ENCODE peak calls at places on chromosomes 6 and 20, in five cellular contexts. Z is lower lobe of right lung, Y is mucosa of descending colon, W is fibroblast of pulmonary artery, O is stomach. A is an unnamed sample.

GRCh38 chr6:149440735-149441662 is 40.9 kb downstream of the SUMO4 start:
- DNase-seq in Z (no peak), Y (no peak), W (no peak), O (no peak), A (no peak)

GRCh38 chr20:20741067-20742045 is 28.9 kb upstream of the RALGAPA2 start:
- DNase-seq in Z (no peak), Y (no peak), W (no peak), O (peak; percentile 56), A (no peak)

GRCh38 chr6:45921703-45922270 is 93.9 kb downstream of the CLIC5 start:
- DNase-seq in Z (no peak), Y (no peak), W (no peak), O (no peak), A (peak; percentile 14)

GRCh38 chr6:134539865-134540323 is 222.0 kb upstream of the SGK1 start:
- DNase-seq in Z (no peak), Y (no peak), W (peak; percentile 74), O (no peak), A (peak; percentile 75)

GRCh38 chr6:23245559-23245958 is 676.2 kb downstream of the HDGFL1 start:
- DNase-seq in Z (no peak), Y (no peak), W (peak; percentile 6), O (no peak), A (peak; percentile 3)

GRCh38 chr20:58710481-58711265 is 18.1 kb downstream of the NPEPL1 start:
- DNase-seq in Z (no peak), Y (no peak), W (no peak), O (no peak), A (no peak)

GRCh38 chr6:33213166-33213988 is 5.1 kb downstream of the RING1 start:
- DNase-seq in Z (no peak), Y (no peak), W (peak; percentile 24), O (no peak), A (peak; percentile 42)

GRCh38 chr6:43070028-43070632 is 6.0 kb upstream of the PTK7 start:
- DNase-seq in Z (no peak), Y (no peak), W (peak; percentile 86), O (no peak), A (peak; percentile 88)

GRCh38 chr6:156776470-156776840 is 723 bp upstream of the ARID1B start:
- DNase-seq in Z (no peak), Y (peak; percentile 54), W (peak; percentile 58), O (no peak), A (peak; percentile 57)

GRCh38 chr6:46368137-46368536 is 123.1 kb downstream of the RCAN2 start:
- DNase-seq in Z (no peak), Y (no peak), W (no peak), O (no peak), A (no peak)

GRCh38 chr6:126905917-126906316 is 212.6 kb upstream of the RSPO3 start:
- DNase-seq in Z (no peak), Y (no peak), W (peak; percentile 24), O (no peak), A (peak; percentile 3)

GRCh38 chr6:135212020-135212806 is 31.1 kb downstream of the MYB start:
- DNase-seq in Z (no peak), Y (no peak), W (peak; percentile 18), O (no peak), A (no peak)

GRCh38 chr6:148231572-148231971 is 111.1 kb upstream of the SASH1 start:
- DNase-seq in Z (no peak), Y (no peak), W (peak; percentile 40), O (no peak), A (peak; percentile 80)

GRCh38 chr6:96058094-96058493 is 42.3 kb downstream of the FUT9 start:
- DNase-seq in Z (no peak), Y (no peak), W (no peak), O (no peak), A (no peak)

GRCh38 chr6:90217621-90218496 is 78.8 kb downstream of the BACH2 start:
- DNase-seq in Z (peak; percentile 66), Y (peak; percentile 45), W (no peak), O (peak; percentile 56), A (no peak)

GRCh38 chr6:80226156-80226555 is 119.7 kb downstream of the BCKDHB start:
- DNase-seq in Z (no peak), Y (no peak), W (no peak), O (no peak), A (no peak)

DNA sequence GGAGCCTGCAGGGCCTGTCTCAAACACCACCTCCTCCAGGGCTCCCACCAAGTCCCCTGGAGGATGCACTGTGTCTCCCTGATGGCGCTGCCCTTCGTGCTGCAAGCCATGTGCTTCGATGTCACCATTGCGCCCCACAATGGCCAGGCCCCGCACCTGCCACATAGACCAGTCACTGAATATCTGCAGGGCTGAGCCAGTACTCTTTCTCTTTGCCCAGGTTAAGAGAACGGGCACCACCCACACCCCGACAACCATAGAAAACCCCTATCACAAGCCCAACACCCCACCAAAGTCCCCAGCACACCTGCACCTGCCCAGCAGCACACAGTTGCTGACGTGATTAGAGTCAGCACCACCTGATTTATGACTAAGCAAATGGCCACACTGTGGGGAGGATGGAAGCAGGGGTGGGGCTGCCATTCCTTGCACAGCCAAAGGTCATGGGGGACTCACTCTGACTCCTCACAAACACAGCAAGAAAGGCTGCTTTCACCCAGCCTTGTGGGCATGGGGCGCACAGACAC is 104.3 kb downstream of the SLC23A2 start:
- DNase-seq in Z (no peak), Y (no peak), W (no peak), O (no peak), A (no peak)
- TF ChIP-seq CTCF in Z (no peak), Y (no peak), W (no peak), O (no peak), A (no peak)

DNA sequence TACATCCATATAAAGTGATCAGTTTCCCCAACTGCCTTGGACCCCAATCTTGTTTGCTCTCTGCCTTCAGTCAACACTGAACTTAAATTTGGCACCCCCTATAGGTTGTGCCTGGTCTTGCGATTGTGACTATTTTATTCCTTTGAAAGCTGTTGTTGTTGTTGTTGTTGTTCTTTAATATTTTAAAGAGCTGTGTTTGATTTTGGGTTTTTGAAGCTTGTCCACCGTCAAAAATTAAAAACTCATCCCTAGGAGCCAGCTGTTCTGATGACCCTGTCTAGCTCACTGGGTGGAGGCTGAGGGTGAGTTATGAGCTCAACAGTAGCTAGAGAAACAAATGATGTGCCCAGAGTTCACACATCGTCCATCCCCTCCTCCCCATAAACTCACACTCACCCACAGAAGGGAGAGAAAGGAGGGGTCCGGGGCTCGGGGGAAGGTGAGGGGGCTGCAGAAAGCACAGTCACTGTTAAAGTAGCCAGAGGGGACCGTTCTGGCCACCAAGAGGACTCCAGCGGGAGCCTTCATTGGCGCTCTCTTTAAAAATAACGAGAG is 4.0 kb downstream of the SIM1 start:
- DNase-seq in Z (no peak), Y (no peak), W (no peak), O (no peak), A (no peak)
- H3K4me3 ChIP-seq in Z (no peak overlapping the region), Y (no peak overlapping the region), W (no peak overlapping the region), O (no peak overlapping the region), A (no peak overlapping the region)

GRCh38 chr6:111154981-111155380 is 67.7 kb downstream of the SLC16A10 start:
- DNase-seq in Z (no peak), Y (no peak), W (no peak), O (no peak), A (no peak)
- TF ChIP-seq CTCF in Z (no peak), Y (no peak), W (no peak), O (no peak), A (no peak)

DNA sequence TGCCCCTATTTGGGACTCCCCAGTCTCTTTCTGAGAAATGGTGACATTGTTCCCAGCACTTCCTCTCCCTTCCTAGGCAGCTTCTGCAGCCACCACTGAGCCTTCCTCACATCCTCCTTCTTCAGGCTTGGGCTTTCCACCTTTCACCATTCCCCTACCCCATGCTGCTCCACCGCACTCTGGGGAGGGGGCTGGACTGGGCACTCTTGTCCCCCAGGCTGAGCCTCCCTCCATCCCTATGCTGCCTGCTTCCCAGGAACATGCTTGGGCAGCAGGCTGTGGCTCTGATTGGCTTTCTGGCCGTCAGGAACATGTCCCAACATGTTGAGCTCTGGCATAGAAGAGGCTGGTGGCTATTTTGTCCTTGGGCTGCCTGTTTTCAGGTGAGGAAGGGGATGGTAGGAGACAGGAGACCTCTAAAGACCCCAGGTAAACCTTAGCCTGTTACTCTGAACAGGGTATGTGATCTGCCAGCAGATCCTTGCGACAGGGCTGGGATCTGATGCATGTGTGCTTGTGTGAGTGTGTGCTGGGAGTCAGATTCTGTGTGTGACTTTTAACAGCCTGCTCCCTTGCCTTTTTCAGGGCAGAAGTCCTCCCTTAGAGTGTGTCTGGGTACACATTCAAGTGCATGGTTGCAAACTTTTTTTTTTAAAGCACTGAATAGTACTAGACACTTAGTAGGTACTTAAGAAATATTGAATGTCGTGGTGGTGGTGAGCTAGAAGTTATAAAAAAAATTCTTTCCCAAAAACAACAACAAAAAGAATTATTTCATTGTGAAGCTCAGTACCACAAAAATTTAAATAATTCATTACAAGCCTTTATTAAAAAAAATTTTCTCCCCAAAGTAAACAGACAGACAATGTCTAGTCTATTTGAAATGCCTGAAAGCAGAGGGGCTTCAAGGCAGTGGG is 2.1 kb upstream of the CDKN1A start:
- DNase-seq in Z (no peak), Y (no peak), W (no peak), O (no peak), A (no peak)
- H3K4me3 ChIP-seq in Z (peak overlapping the region; percentile 3), Y (no peak overlapping the region), W (no peak overlapping the region), O (no peak overlapping the region), A (no peak overlapping the region)

DNA sequence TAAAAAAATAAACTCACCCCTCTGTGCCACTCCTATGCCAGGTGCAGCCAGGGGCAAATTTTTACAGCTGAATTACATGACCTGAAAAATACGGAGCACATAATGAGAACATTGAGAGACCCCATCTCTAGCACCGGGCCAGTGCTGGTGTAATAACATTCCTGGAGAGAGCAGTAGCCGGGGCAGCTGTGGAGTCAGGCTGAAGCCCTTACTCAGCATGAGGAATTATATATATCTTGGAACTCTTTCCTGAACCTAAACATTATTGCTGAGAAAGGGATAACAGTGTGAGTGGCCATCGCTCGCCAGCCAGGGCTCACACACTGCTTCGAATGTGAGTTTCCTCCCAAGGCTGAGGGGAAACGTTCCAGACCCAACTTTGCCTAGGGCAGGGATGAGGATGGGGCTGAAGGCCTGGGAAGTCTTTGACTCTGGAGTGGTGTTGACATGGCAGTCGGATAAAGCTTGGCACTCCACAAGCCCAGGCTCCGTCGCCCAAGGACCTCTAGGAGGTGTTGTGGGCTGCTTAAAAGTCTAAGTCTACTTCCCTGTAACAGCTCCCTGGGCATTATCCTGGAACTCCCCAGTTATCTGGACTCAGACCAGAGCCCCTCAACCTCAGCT is 269.8 kb downstream of the CDC5L start:
- DNase-seq in Z (no peak), Y (no peak), W (peak; percentile 22), O (no peak), A (no peak)
- TF ChIP-seq CTCF in Z (no peak), Y (no peak), W (no peak), O (no peak), A (no peak)

DNA sequence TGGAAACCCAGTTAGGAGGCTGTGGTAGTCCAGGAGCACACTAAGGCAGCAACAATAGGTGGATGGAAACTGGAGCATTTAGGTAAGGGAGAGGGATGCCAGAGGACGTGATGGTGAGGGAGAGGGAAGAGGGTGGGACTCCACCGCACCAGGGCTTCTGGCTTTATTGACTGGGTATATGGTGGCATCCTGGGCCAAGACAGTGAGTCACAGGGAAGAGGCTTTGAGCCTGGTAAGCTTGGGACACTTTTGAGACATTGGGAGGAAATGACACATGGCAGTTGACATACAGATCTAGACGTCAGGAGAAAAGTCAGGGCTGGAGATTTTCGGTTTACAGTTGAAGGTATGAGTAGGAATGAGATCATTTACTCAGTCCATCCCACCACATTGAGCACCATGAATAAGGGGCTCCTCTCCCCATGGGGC is 14.9 kb downstream of the NT5E start:
- DNase-seq in Z (no peak), Y (no peak), W (peak; percentile 90), O (no peak), A (peak; percentile 71)
- H3K4me3 ChIP-seq in Z (no peak overlapping the region), Y (no peak overlapping the region), W (peak overlapping the region; percentile 8), O (no peak overlapping the region), A (no peak overlapping the region)